ENCODE peak calls at places on chromosomes 5 and 9, in four cellular contexts. One of them, this sample, is unnamed.

GRCh38 chr5:158589939-158590338 is 509.8 kb downstream of the EBF1 start:
- DNase-seq in HEK293T: no peak
- DNase-seq in GM12878: no peak
- DNase-seq in HepG2: no peak
- DNase-seq in this sample: no peak

GRCh38 chr9:121954477-121955175 is 138.5 kb downstream of the TTLL11 start:
- DNase-seq in HEK293T: no peak
- DNase-seq in GM12878: no peak
- DNase-seq in HepG2: no peak
- DNase-seq in this sample: no peak

GRCh38 chr5:102788788-102789187 is 33.7 kb downstream of the PAM start:
- DNase-seq in HEK293T: no peak
- DNase-seq in GM12878: no peak
- DNase-seq in HepG2: no peak
- DNase-seq in this sample: no peak

GRCh38 chr9:23779220-23779619 is 46.8 kb downstream of the ELAVL2 start:
- DNase-seq in HEK293T: peak
- DNase-seq in GM12878: no peak
- DNase-seq in HepG2: no peak
- DNase-seq in this sample: no peak

GRCh38 chr9:89246840-89247239 is 64.2 kb upstream of the CKS2 start:
- DNase-seq in HEK293T: no peak
- DNase-seq in GM12878: no peak
- DNase-seq in HepG2: no peak
- DNase-seq in this sample: no peak

GRCh38 chr9:78958887-78959286 is 612.9 kb upstream of the TLE4 start:
- DNase-seq in HEK293T: peak
- DNase-seq in GM12878: no peak
- DNase-seq in HepG2: no peak
- DNase-seq in this sample: no peak

GRCh38 chr5:153476767-153477166 is 13.7 kb upstream of the GRIA1 start:
- DNase-seq in HEK293T: no peak
- DNase-seq in GM12878: no peak
- DNase-seq in HepG2: no peak
- DNase-seq in this sample: no peak

GRCh38 chr9:114172981-114173833 is 17.9 kb downstream of the COL27A1 start:
- DNase-seq in HEK293T: no peak
- DNase-seq in GM12878: no peak
- DNase-seq in HepG2: peak
- DNase-seq in this sample: no peak

GRCh38 chr9:138009456-138010273 is 132.1 kb downstream of the CACNA1B start:
- DNase-seq in HEK293T: no peak
- DNase-seq in GM12878: no peak
- DNase-seq in HepG2: no peak
- DNase-seq in this sample: no peak

GRCh38 chr5:169020102-169020501 is 280.8 kb downstream of the SLIT3 start:
- DNase-seq in HEK293T: peak
- DNase-seq in GM12878: no peak
- DNase-seq in HepG2: no peak
- DNase-seq in this sample: peak

GRCh38 chr9:136081113-136081825 is 13.8 kb downstream of the NACC2 start:
- DNase-seq in HEK293T: no peak
- DNase-seq in GM12878: no peak
- DNase-seq in HepG2: no peak
- DNase-seq in this sample: no peak

GRCh38 chr5:133990396-133990795 is 14.4 kb downstream of the VDAC1 start:
- DNase-seq in HEK293T: no peak
- DNase-seq in GM12878: no peak
- DNase-seq in HepG2: no peak
- DNase-seq in this sample: no peak
- TF ChIP-seq TARDBP in HEK293T: no peak
- TF ChIP-seq TARDBP in GM12878: no peak
- TF ChIP-seq TARDBP in HepG2: no peak
- TF ChIP-seq TARDBP in this sample: no peak

GRCh38 chr9:14277202-14277601 is 36.7 kb downstream of the NFIB start:
- DNase-seq in HEK293T: no peak
- DNase-seq in GM12878: no peak
- DNase-seq in HepG2: no peak
- DNase-seq in this sample: no peak

GRCh38 chr9:14281136-14281795 is 32.7 kb downstream of the NFIB start:
- DNase-seq in HEK293T: no peak
- DNase-seq in GM12878: no peak
- DNase-seq in HepG2: no peak
- DNase-seq in this sample: no peak

GRCh38 chr9:14279671-14280070 is 34.3 kb downstream of the NFIB start:
- DNase-seq in HEK293T: no peak
- DNase-seq in GM12878: no peak
- DNase-seq in HepG2: no peak
- DNase-seq in this sample: no peak

GRCh38 chr9:14277761-14278160 is 36.2 kb downstream of the NFIB start:
- DNase-seq in HEK293T: no peak
- DNase-seq in GM12878: no peak
- DNase-seq in HepG2: no peak
- DNase-seq in this sample: no peak

GRCh38 chr9:14278291-14278721 is 35.6 kb downstream of the NFIB start:
- DNase-seq in HEK293T: no peak
- DNase-seq in GM12878: no peak
- DNase-seq in HepG2: peak
- DNase-seq in this sample: no peak
- TF ChIP-seq TARDBP in HEK293T: no peak
- TF ChIP-seq TARDBP in GM12878: no peak
- TF ChIP-seq TARDBP in HepG2: no peak
- TF ChIP-seq TARDBP in this sample: no peak

DNA sequence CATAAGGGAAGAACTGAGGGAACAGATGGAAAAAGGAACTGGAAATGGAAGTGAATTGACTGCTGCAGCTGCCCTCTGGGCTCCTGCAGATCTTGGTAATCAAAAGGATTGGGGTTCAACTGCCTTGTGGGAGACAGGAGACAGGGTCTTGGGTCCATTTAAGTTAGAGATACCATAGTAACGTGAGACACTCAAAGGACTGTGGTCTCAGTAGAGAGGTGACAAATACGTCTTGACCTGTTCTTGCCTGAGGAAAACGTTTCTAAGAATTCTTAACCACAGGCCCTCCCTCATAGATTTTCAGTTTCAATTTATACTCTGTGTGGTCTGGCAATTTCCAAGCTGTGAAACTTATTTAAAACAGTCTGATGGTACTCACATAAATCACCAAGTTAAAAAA is 100.9 kb upstream of the DHFR start:
- DNase-seq in HEK293T: no peak
- DNase-seq in GM12878: peak
- DNase-seq in HepG2: no peak
- DNase-seq in this sample: no peak
- TF ChIP-seq TARDBP in HEK293T: no peak
- TF ChIP-seq TARDBP in GM12878: no peak
- TF ChIP-seq TARDBP in HepG2: no peak
- TF ChIP-seq TARDBP in this sample: no peak

DNA sequence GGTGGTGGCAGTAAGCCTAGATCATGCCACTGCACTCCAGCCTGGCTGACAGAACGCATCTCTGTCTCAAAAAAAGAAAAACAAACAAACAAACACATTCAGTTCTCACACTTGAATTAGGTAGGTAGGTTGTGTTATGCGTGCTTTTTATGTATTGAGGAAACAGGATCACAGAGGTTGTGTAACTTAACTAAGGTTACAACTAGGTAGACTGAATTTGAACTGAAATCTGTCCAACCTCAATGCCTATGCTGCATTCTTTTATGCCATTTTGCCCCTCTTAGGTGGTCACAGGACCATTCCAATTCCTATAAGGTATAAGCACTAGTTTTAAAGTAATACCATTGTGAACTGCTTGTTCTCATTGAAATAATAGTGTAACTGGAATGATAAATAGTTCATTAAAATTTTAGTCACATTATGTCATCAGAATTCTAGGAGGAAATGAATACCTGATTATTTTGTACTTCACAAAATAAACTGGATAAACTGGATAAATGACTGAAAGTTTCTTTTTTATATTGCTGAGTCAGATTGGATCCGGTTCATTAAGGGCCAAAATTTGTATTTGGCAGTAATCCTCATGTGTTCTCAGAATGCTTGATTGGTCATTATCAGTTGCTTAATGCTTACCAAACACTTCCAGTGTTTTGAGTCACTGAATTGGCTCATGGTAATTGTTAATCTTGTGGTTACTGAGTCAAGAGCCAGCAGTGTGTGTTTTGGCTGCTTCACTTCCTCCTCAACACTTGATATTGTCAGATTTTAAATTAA is 7.1 kb downstream of the UBAP1 start:
- DNase-seq in HEK293T: no peak
- DNase-seq in GM12878: peak
- DNase-seq in HepG2: no peak
- DNase-seq in this sample: no peak
- TF ChIP-seq TARDBP in HEK293T: no peak
- TF ChIP-seq TARDBP in GM12878: no peak
- TF ChIP-seq TARDBP in HepG2: no peak
- TF ChIP-seq TARDBP in this sample: no peak

GRCh38 chr5:14599717-14600116 is 18.1 kb downstream of the OTULINL start:
- DNase-seq in HEK293T: no peak
- DNase-seq in GM12878: no peak
- DNase-seq in HepG2: no peak
- DNase-seq in this sample: no peak

GRCh38 chr5:14607089-14607488 is 25.5 kb downstream of the OTULINL start:
- DNase-seq in HEK293T: no peak
- DNase-seq in GM12878: no peak
- DNase-seq in HepG2: no peak
- DNase-seq in this sample: no peak

GRCh38 chr5:14598225-14598624 is 16.6 kb downstream of the OTULINL start:
- DNase-seq in HEK293T: no peak
- DNase-seq in GM12878: no peak
- DNase-seq in HepG2: no peak
- DNase-seq in this sample: no peak

GRCh38 chr5:14600846-14601245 is 19.3 kb downstream of the OTULINL start:
- DNase-seq in HEK293T: no peak
- DNase-seq in GM12878: no peak
- DNase-seq in HepG2: no peak
- DNase-seq in this sample: no peak

GRCh38 chr5:14603141-14603540 is 21.5 kb downstream of the OTULINL start:
- DNase-seq in HEK293T: no peak
- DNase-seq in GM12878: no peak
- DNase-seq in HepG2: no peak
- DNase-seq in this sample: no peak
- TF ChIP-seq TARDBP in HEK293T: no peak
- TF ChIP-seq TARDBP in GM12878: no peak
- TF ChIP-seq TARDBP in HepG2: no peak
- TF ChIP-seq TARDBP in this sample: no peak

GRCh38 chr5:160960592-160960991 is 108.6 kb upstream of the ATP10B start:
- DNase-seq in HEK293T: no peak
- DNase-seq in GM12878: no peak
- DNase-seq in HepG2: no peak
- DNase-seq in this sample: no peak

GRCh38 chr5:160961761-160962160 is 109.8 kb upstream of the ATP10B start:
- DNase-seq in HEK293T: no peak
- DNase-seq in GM12878: no peak
- DNase-seq in HepG2: no peak
- DNase-seq in this sample: no peak

GRCh38 chr5:160957312-160957711 is 105.3 kb upstream of the ATP10B start:
- DNase-seq in HEK293T: no peak
- DNase-seq in GM12878: no peak
- DNase-seq in HepG2: no peak
- DNase-seq in this sample: no peak

GRCh38 chr5:160961030-160961429 is 109.0 kb upstream of the ATP10B start:
- DNase-seq in HEK293T: no peak
- DNase-seq in GM12878: no peak
- DNase-seq in HepG2: no peak
- DNase-seq in this sample: no peak

GRCh38 chr5:160959804-160960203 is 107.8 kb upstream of the ATP10B start:
- DNase-seq in HEK293T: no peak
- DNase-seq in GM12878: peak
- DNase-seq in HepG2: no peak
- DNase-seq in this sample: no peak
- TF ChIP-seq TARDBP in HEK293T: no peak
- TF ChIP-seq TARDBP in GM12878: no peak
- TF ChIP-seq TARDBP in HepG2: no peak
- TF ChIP-seq TARDBP in this sample: no peak

GRCh38 chr5:139156814-139157213 is 41.4 kb downstream of the SIL1 start:
- DNase-seq in HEK293T: no peak
- DNase-seq in GM12878: no peak
- DNase-seq in HepG2: no peak
- DNase-seq in this sample: no peak
- TF ChIP-seq TARDBP in HEK293T: no peak
- TF ChIP-seq TARDBP in GM12878: no peak
- TF ChIP-seq TARDBP in HepG2: no peak
- TF ChIP-seq TARDBP in this sample: no peak

GRCh38 chr5:140251527-140251973 is 51.4 kb downstream of the PFDN1 start:
- DNase-seq in HEK293T: no peak
- DNase-seq in GM12878: peak
- DNase-seq in HepG2: no peak
- DNase-seq in this sample: no peak
- TF ChIP-seq TARDBP in HEK293T: no peak
- TF ChIP-seq TARDBP in GM12878: no peak
- TF ChIP-seq TARDBP in HepG2: no peak
- TF ChIP-seq TARDBP in this sample: no peak

GRCh38 chr5:156934450-156935211 is 28.4 kb downstream of the TIMD4 start:
- DNase-seq in HEK293T: peak
- DNase-seq in GM12878: no peak
- DNase-seq in HepG2: peak
- DNase-seq in this sample: no peak
- TF ChIP-seq TARDBP in HEK293T: no peak
- TF ChIP-seq TARDBP in GM12878: no peak
- TF ChIP-seq TARDBP in HepG2: no peak
- TF ChIP-seq TARDBP in this sample: no peak

GRCh38 chr5:68995847-68996204 is 98.0 kb upstream of the SLC30A5 start:
- DNase-seq in HEK293T: no peak
- DNase-seq in GM12878: no peak
- DNase-seq in HepG2: no peak
- DNase-seq in this sample: no peak
- TF ChIP-seq TARDBP in HEK293T: no peak
- TF ChIP-seq TARDBP in GM12878: no peak
- TF ChIP-seq TARDBP in HepG2: no peak
- TF ChIP-seq TARDBP in this sample: no peak